ENCODE peak calls at places on chromosomes 4 and X, in six cellular contexts. L is H1, B is GM12878, X is HepG2, P is K562, K is WTC11. F is an unnamed sample.

GRCh38 chr4:25993564-25994185 is 79.7 kb downstream of the SMIM20 start:
- DNase-seq in L (peak; percentile 93), B (no peak), X (peak; percentile 35), P (peak; percentile 67), K (peak; percentile 96), F (peak; percentile 56)

GRCh38 chrX:69163936-69164741 is 1.1 kb downstream of the PJA1 start:
- DNase-seq in L (no peak), B (no peak), X (no peak), P (peak; percentile 56), K (peak; percentile 28), F (no peak)

GRCh38 chr4:140756292-140757219 is at the start of gene TBC1D9:
- DNase-seq in L (peak; percentile 91), B (peak; percentile 25), X (peak; percentile 68), P (no peak), K (peak; percentile 82), F (peak; percentile 86)

GRCh38 chrX:108159028-108159670 is 67.6 kb downstream of the ATG4A start:
- DNase-seq in L (no peak), B (no peak), X (no peak), P (no peak), K (no peak), F (no peak)

GRCh38 chr4:110636231-110636676 is 13.4 kb upstream of the PITX2 start:
- DNase-seq in L (no peak), B (no peak), X (no peak), P (no peak), K (no peak), F (peak; percentile 23)

GRCh38 chrX:118226060-118226428 is 109.4 kb upstream of the KLHL13 start:
- DNase-seq in L (no peak), B (peak; percentile 28), X (peak; percentile 1), P (peak; percentile 6), K (no peak), F (no peak)

GRCh38 chr4:109979932-109980717 is 67.4 kb downstream of the EGF start:
- DNase-seq in L (no peak), B (no peak), X (no peak), P (no peak), K (no peak), F (no peak)

GRCh38 chrX:120456973-120457372 is 12.1 kb downstream of the LAMP2 start:
- DNase-seq in L (no peak), B (no peak), X (no peak), P (no peak), K (no peak), F (no peak)

GRCh38 chrX:107288676-107289075 is 82.3 kb downstream of the DNAAF6 start:
- DNase-seq in L (no peak), B (no peak), X (no peak), P (no peak), K (no peak), F (no peak)

GRCh38 chrX:135549519-135549918 is 29.1 kb downstream of the INTS6L start:
- DNase-seq in L (no peak), B (no peak), X (no peak), P (no peak), K (no peak), F (no peak)

GRCh38 chrX:94515009-94515408 is 841.0 kb downstream of the FAM133A start:
- DNase-seq in L (no peak), B (no peak), X (no peak), P (no peak), K (no peak), F (no peak)

GRCh38 chr4:4387531-4388311 is 819 bp downstream of the NSG1 start:
- DNase-seq in L (no peak), B (no peak), X (no peak), P (no peak), K (peak; percentile 32), F (no peak)

GRCh38 chrX:155985208-155985607 is 12.3 kb upstream of the IL9R start:
- DNase-seq in L (no peak), B (no peak), X (no peak), P (no peak), K (no peak), F (no peak)

GRCh38 chrX:51332188-51332942 is at the start of gene NUDT10:
- DNase-seq in L (peak; percentile 29), B (no peak), X (no peak), P (no peak), K (peak; percentile 84), F (no peak)

GRCh38 chr4:63528592-63528991 is 880.7 kb downstream of the TECRL start:
- DNase-seq in L (no peak), B (no peak), X (no peak), P (no peak), K (no peak), F (no peak)

GRCh38 chr4:126124817-126125216 is 810.1 kb downstream of the FAT4 start:
- DNase-seq in L (no peak), B (no peak), X (no peak), P (no peak), K (no peak), F (no peak)

GRCh38 chr4:147567276-147567675 is 49.9 kb upstream of the TMEM184C start:
- DNase-seq in L (no peak), B (no peak), X (no peak), P (no peak), K (no peak), F (no peak)

GRCh38 chr4:170581322-170581721 is 491.6 kb upstream of the AADAT start:
- DNase-seq in L (peak; percentile 2), B (no peak), X (no peak), P (no peak), K (peak; percentile 31), F (peak; percentile 35)

GRCh38 chr4:3321295-3321889 is 28.6 kb downstream of the RGS12 start:
- DNase-seq in L (no peak), B (no peak), X (no peak), P (no peak), K (no peak), F (no peak)

GRCh38 chr4:82811838-82812672 is 13.5 kb upstream of the SCD5 start:
- DNase-seq in L (no peak), B (no peak), X (no peak), P (no peak), K (no peak), F (no peak)

GRCh38 chr4:93764647-93765246 is 63.8 kb upstream of the ATOH1 start:
- DNase-seq in L (no peak), B (no peak), X (peak; percentile 18), P (peak; percentile 24), K (no peak), F (peak; percentile 40)

GRCh38 chr4:1294424-1294823 is 4.7 kb downstream of the MAEA start:
- DNase-seq in L (no peak), B (no peak), X (no peak), P (no peak), K (no peak), F (no peak)

GRCh38 chrX:129933700-129934099 is 27.7 kb downstream of the UTP14A start:
- DNase-seq in L (no peak), B (no peak), X (no peak), P (no peak), K (no peak), F (no peak)

GRCh38 chr4:77076889-77077635 is 1.3 kb upstream of the CCNI start:
- DNase-seq in L (no peak), B (no peak), X (no peak), P (no peak), K (no peak), F (no peak)

GRCh38 chr4:174835536-174835935 is 6.5 kb upstream of the GLRA3 start:
- DNase-seq in L (no peak), B (no peak), X (no peak), P (no peak), K (no peak), F (no peak)

GRCh38 chr4:78477276-78477675 is 74.3 kb upstream of the ANXA3 start:
- DNase-seq in L (no peak), B (no peak), X (no peak), P (no peak), K (no peak), F (no peak)

GRCh38 chrX:86002076-86002896 is 45.1 kb downstream of the CHM start:
- DNase-seq in L (peak; percentile 56), B (no peak), X (peak; percentile 83), P (peak; percentile 8), K (peak; percentile 76), F (peak; percentile 7)

GRCh38 chr4:56656346-56656643 is 24.8 kb downstream of the HOPX start:
- DNase-seq in L (no peak), B (no peak), X (no peak), P (no peak), K (peak; percentile 29), F (no peak)

GRCh38 chr4:31111794-31112193 is 391.6 kb downstream of the PCDH7 start:
- DNase-seq in L (no peak), B (no peak), X (no peak), P (no peak), K (no peak), F (no peak)

GRCh38 chrX:42869011-42869410 is 91.0 kb upstream of the PPP1R2C start:
- DNase-seq in L (no peak), B (no peak), X (no peak), P (no peak), K (no peak), F (no peak)
- TF ChIP-seq ATF3 in L (no peak), B (no peak), X (no peak), P (no peak), K (no peak), F (no peak)

DNA sequence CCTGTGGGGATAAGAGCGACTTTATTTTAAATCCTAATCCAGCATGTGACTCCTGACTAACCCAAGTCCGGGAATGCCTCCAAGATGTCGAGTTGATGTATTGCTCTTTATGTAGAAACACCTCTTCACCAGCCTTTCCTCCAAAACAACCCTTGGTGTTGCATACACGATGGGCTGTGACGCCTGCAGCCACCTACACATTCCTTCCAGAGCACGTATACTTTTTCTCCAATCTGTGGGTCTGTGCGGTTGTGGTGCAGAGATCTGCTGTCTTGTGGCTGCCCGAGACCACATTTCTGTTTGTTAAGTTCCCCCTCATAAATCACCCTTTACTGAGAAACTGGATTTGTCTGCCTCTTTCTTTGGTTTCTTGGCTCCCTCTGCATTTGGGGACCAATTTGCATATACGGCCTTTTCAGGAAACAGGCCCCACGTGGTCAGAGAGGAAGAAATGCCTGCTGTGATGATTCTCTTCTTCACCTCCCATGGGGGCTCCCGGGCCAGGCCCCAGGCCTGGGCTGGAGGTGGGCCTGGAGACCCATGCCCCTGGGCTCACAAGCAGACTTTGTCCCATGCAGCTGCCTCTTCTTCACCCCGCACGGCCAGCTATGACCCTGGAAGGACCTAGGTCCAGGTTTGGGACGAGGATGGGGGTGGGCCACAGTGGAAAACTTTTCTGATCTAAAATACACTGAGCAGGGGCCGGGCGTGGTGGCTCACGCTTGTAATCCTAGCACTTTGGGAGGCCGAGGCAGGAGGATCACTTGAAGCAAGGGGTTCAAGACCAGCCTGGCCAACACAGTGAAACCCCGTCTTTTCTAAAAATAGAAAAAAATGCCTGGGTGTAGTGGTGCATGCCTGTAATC is 21.4 kb upstream of the AFAP1 start:
- DNase-seq in L (no peak), B (peak; percentile 56), X (no peak), P (no peak), K (no peak), F (no peak)
- TF ChIP-seq ATF3 in L (no peak), B (no peak), X (no peak), P (no peak), K (no peak), F (no peak)

GRCh38 chrX:39201305-39201990 is 400.2 kb downstream of the MID1IP1 start:
- DNase-seq in L (no peak), B (no peak), X (no peak), P (peak; percentile 14), K (no peak), F (no peak)
- TF ChIP-seq ATF3 in L (no peak), B (no peak), X (no peak), P (peak; percentile 15), K (no peak), F (no peak)

DNA sequence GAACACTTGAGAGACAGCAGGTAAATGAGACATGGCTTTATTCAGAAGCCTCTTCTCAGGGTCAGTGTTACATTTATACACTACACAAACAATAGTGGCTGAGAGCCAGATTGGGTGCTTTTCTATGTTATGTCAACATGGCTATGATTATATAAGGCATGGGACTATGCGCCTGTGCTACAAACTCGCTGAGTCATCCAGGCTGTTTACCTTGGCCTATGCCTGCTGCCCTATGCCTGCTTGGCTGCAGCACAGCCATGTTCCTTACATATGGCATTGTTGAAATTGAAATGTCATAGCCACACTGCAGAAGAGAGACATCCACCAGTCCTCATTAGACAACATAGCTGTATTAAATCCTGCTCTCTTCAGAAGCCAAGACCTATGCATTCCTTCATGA is 236.3 kb upstream of the NWD2 start:
- DNase-seq in L (no peak), B (no peak), X (peak; percentile 94), P (no peak), K (no peak), F (no peak)
- TF ChIP-seq ATF3 in L (no peak), B (no peak), X (peak; percentile 86), P (no peak), K (no peak), F (no peak)